ENCODE peak calls at places on chromosome 1, in ten cellular contexts. H is effector memory CD4-positive, alpha-beta T cell; J is upper lobe of left lung; Z is transverse colon; K is colonic mucosa; G is body of pancreas; E is cardiac muscle cell; Y is hepatocyte; I is foreskin keratinocyte; T is ovary. S is an unnamed sample. For H3K4me1, the result is how much of the 10 kb centered on the place peaks cover.

GRCh38 chr1:52059326-52059725 is 3.2 kb downstream of the BTF3L4 start:
- DNase-seq in K (no peak), Z (no peak), I (no peak), Y (no peak), J (no peak), T (no peak), E (peak), H (no peak), G (no peak), S (no peak)

GRCh38 chr1:218718216-218718615 is 373.1 kb downstream of the TGFB2 start:
- DNase-seq in H (no peak), T (no peak), K (no peak), I (no peak), G (no peak), Z (no peak), E (no peak), Y (no peak), J (no peak), S (no peak)

GRCh38 chr1:112904071-112904830 is 51.7 kb downstream of the SLC16A1 start:
- DNase-seq in G (no peak), J (no peak), Z (no peak), Y (peak), E (peak), I (peak), H (no peak), K (no peak), T (no peak), S (no peak)

GRCh38 chr1:18628511-18628910 is 2.1 kb upstream of the PAX7 start:
- DNase-seq in H (no peak), Y (no peak), T (no peak), G (no peak), Z (no peak), E (no peak), J (no peak), I (no peak), K (no peak), S (no peak)

GRCh38 chr1:239308701-239309333 is 77.6 kb upstream of the CHRM3 start:
- DNase-seq in T (peak), Z (peak), E (peak), Y (peak), H (no peak), I (no peak), J (peak), K (peak), G (peak), S (no peak)

GRCh38 chr1:230825061-230825803 is 43.1 kb downstream of the C1orf198 start:
- DNase-seq in K (no peak), E (peak), T (no peak), Z (no peak), J (no peak), I (peak), G (peak), H (no peak), Y (peak), S (no peak)

GRCh38 chr1:94094466-94095111 is 26.4 kb downstream of the ABCA4 start:
- DNase-seq in J (peak), E (peak), I (no peak), K (peak), T (peak), Z (peak), H (no peak), Y (peak), G (peak), S (peak)

GRCh38 chr1:61230523-61230922 is 148.2 kb downstream of the NFIA start:
- DNase-seq in J (no peak), H (no peak), E (no peak), I (no peak), Y (peak), K (peak), T (no peak), Z (peak), G (no peak), S (no peak)

GRCh38 chr1:61921435-61921834 is 179.2 kb downstream of the PATJ start:
- DNase-seq in J (no peak), G (no peak), T (no peak), E (no peak), H (no peak), Y (no peak), K (no peak), Z (no peak), I (no peak), S (no peak)

GRCh38 chr1:51861669-51862068 is 16.9 kb downstream of the NRDC start:
- DNase-seq in K (no peak), T (no peak), I (no peak), Y (no peak), E (no peak), H (no peak), Z (no peak), G (no peak), J (no peak), S (no peak)

DNA sequence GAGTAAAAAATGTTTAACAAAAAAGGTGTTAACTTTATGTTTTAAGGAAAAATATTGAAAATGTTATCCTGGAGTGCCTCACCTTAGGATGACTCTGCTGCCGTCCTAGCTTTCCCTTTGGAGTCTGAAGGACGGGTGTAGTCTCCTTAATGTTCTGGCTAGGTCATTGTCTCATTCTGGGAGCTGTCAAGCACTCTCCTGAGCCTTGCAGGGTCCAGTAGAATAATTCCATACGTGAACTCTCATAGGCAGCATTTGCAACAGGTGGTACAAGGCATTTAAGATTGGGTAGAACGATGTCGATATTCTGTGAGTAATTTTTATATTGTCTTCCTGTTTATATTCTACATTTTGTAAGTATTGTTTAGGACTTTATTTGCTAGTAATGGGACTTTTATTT is 283.6 kb upstream of the C1orf105 start:
- DNase-seq in K (no peak), G (no peak), H (no peak), I (no peak), T (no peak), E (no peak), J (no peak), Z (no peak), Y (no peak), S (peak)
- H3K4me1 ChIP-seq in K (under half), G (under half), H (under half), I (under half), T (under half), E (under half), J (under half), Z (under half), Y (under half), S (under half)

GRCh38 chr1:67736750-67737149 is 51.7 kb downstream of the GADD45A start:
- DNase-seq in E (no peak), J (no peak), I (no peak), Z (no peak), G (no peak), H (no peak), Y (no peak), K (no peak), T (no peak), S (no peak)
- H3K27ac ChIP-seq in E (no peak), J (peak), I (peak), Z (peak), G (peak), H (no peak), Y (peak), K (peak), T (peak), S (peak)

GRCh38 chr1:32197837-32198236 is 2.6 kb upstream of the CCDC28B start:
- DNase-seq in K (no peak), H (no peak), I (no peak), T (no peak), Y (no peak), G (no peak), J (no peak), E (no peak), Z (no peak), S (no peak)
- H3K4me1 ChIP-seq in K (under half), H (under half), I (under half), T (under half), Y (under half), G (under half), J (under half), E (under half), Z (under half), S (under half)

GRCh38 chr1:108657701-108658100 is 3.2 kb downstream of the HENMT1 start:
- DNase-seq in T (no peak), K (no peak), E (no peak), Z (no peak), G (no peak), Y (no peak), I (no peak), J (no peak), H (no peak), S (no peak)

GRCh38 chr1:108663074-108663473 is 2.2 kb upstream of the HENMT1 start:
- DNase-seq in K (no peak), H (no peak), E (peak), Z (no peak), G (no peak), Y (no peak), I (no peak), J (no peak), T (no peak), S (no peak)

GRCh38 chr1:108664426-108664950 is 3.6 kb upstream of the HENMT1 start:
- DNase-seq in T (no peak), I (no peak), Y (no peak), H (no peak), K (no peak), Z (no peak), G (no peak), J (no peak), E (no peak), S (no peak)

GRCh38 chr1:108665047-108665446 is 4.2 kb upstream of the HENMT1 start:
- DNase-seq in Z (no peak), I (no peak), Y (no peak), J (no peak), E (no peak), G (no peak), T (no peak), K (no peak), H (no peak), S (no peak)

DNA sequence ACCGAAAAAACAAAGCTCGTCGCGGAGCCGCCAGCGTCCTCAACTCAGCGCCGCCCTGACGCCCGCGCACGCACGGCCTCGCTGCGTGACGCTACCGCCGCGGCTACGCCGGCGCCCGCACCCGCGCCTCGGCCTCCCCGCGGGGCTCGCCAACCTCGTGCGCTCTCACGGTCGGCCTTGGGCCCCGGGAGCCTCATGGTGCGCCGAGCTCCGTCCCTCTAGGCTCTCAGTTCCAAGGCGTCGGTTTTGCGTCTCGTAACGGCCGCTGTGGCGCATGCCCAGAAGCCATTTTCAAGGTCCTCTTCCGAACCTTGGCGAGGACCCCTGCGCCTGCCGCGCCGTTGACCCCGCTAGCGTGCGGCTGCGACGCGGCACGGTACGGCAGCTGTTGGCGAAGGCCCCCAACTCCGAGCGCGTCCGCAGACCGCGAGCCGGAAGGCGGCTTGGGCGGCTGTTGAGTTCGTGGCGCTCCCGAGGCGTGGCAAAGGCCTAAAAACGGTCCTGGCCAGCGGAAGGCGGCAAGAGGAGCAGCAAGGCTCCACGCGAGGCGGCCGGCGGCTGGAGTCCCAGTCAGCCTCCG is at the start of gene HENMT1:
- DNase-seq in G (peak), Z (peak), T (peak), J (peak), E (peak), Y (peak), H (peak), I (peak), K (peak), S (peak)
- H3K27ac ChIP-seq in G (peak), Z (peak), T (peak), J (peak), E (no peak), Y (peak), H (peak), I (peak), K (peak), S (peak)

GRCh38 chr1:156115514-156116374 is 1.2 kb downstream of the LMNA start:
- DNase-seq in I (no peak), Y (peak), K (peak), H (no peak), G (peak), T (peak), J (peak), E (peak), Z (peak), S (peak)

GRCh38 chr1:156119503-156120209 is 5.1 kb downstream of the LMNA start:
- DNase-seq in T (no peak), E (no peak), G (peak), Z (peak), J (peak), Y (peak), I (no peak), K (peak), H (peak), S (peak)

GRCh38 chr1:156114919-156115513 is 505 bp downstream of the LMNA start:
- DNase-seq in I (no peak), Y (peak), H (no peak), E (peak), J (no peak), T (peak), K (no peak), Z (no peak), G (no peak), S (no peak)

GRCh38 chr1:156118175-156118868 is 3.8 kb downstream of the LMNA start:
- DNase-seq in H (peak), Z (peak), Y (peak), E (no peak), G (peak), I (no peak), J (peak), K (peak), T (no peak), S (peak)

GRCh38 chr1:156117414-156118174 is 3.1 kb downstream of the LMNA start:
- DNase-seq in E (no peak), I (no peak), Y (no peak), H (no peak), Z (no peak), J (no peak), K (no peak), G (no peak), T (no peak), S (no peak)
- H3K4me1 ChIP-seq in E (under half), I (under half), Y (half or more), H (under half), Z (half or more), J (half or more), K (under half), G (half or more), T (under half), S (half or more)